ENCODE peak calls at places on chromosomes 2 and 18, in ten cellular contexts. R, J, I, M, Y, P, Q, B, A and N are unnamed samples.

GRCh38 chr18:27824275-27824674 is 352.7 kb downstream of the CDH2 start:
- DNase-seq in R (no peak), J (no peak), I (no peak), M (no peak), Y (no peak), P (no peak), Q (no peak), B (no peak), A (no peak), N (no peak)

GRCh38 chr18:36107477-36107876 is 21.7 kb downstream of the SLC39A6 start:
- DNase-seq in R (no peak), J (no peak), I (no peak), M (no peak), Y (no peak), P (no peak), Q (no peak), B (no peak), A (no peak), N (no peak)

GRCh38 chr2:229408356-229408755 is 137.3 kb upstream of the PID1 start:
- DNase-seq in R (peak; percentile 48), J (peak; percentile 91), I (peak; percentile 99), M (no peak), Y (peak; percentile 77), P (no peak), Q (peak; percentile 96), B (no peak), A (peak; percentile 67), N (peak; percentile 88)

GRCh38 chr2:207706936-207707860 is 4.2 kb upstream of the CCNYL1 start:
- DNase-seq in R (no peak), J (no peak), I (peak; percentile 65), M (no peak), Y (no peak), P (no peak), Q (no peak), B (no peak), A (no peak), N (no peak)

GRCh38 chr2:185144159-185144919 is 546.0 kb downstream of the ZNF804A start:
- DNase-seq in R (no peak), J (no peak), I (no peak), M (no peak), Y (no peak), P (no peak), Q (no peak), B (no peak), A (no peak), N (no peak)

GRCh38 chr2:221235941-221236340 is 336.2 kb downstream of the EPHA4 start:
- DNase-seq in R (no peak), J (no peak), I (no peak), M (no peak), Y (no peak), P (no peak), Q (no peak), B (no peak), A (no peak), N (no peak)

GRCh38 chr2:239460780-239461179 is 60.0 kb upstream of the HDAC4 start:
- DNase-seq in R (no peak), J (no peak), I (no peak), M (no peak), Y (no peak), P (peak; percentile 10), Q (no peak), B (no peak), A (no peak), N (no peak)

GRCh38 chr18:62288669-62289016 is 36.5 kb upstream of the TNFRSF11A start:
- DNase-seq in R (no peak), J (no peak), I (no peak), M (no peak), Y (no peak), P (no peak), Q (no peak), B (no peak), A (no peak), N (no peak)

GRCh38 chr2:96325884-96326255 is 753 bp downstream of the ITPRIPL1 start:
- DNase-seq in R (no peak), J (no peak), I (no peak), M (no peak), Y (no peak), P (no peak), Q (no peak), B (no peak), A (no peak), N (no peak)

GRCh38 chr2:9136997-9137819 is 69.4 kb upstream of the ASAP2 start:
- DNase-seq in R (no peak), J (no peak), I (no peak), M (no peak), Y (no peak), P (no peak), Q (no peak), B (no peak), A (no peak), N (no peak)

GRCh38 chr2:104897515-104898184 is 43.7 kb downstream of the POU3F3 start:
- DNase-seq in R (no peak), J (peak; percentile 1), I (peak; percentile 17), M (no peak), Y (no peak), P (no peak), Q (no peak), B (no peak), A (peak; percentile 33), N (no peak)

GRCh38 chr2:119385465-119385864 is 18.7 kb downstream of the DBI start:
- DNase-seq in R (no peak), J (no peak), I (no peak), M (no peak), Y (no peak), P (no peak), Q (no peak), B (no peak), A (no peak), N (no peak)

GRCh38 chr2:119383410-119384140 is 16.8 kb downstream of the DBI start:
- DNase-seq in R (no peak), J (no peak), I (no peak), M (no peak), Y (no peak), P (peak; percentile 78), Q (no peak), B (no peak), A (no peak), N (no peak)

GRCh38 chr2:119384971-119385370 is 18.2 kb downstream of the DBI start:
- DNase-seq in R (no peak), J (no peak), I (no peak), M (no peak), Y (no peak), P (no peak), Q (peak; percentile 30), B (no peak), A (no peak), N (no peak)

GRCh38 chr2:119389615-119390306 is 23.0 kb downstream of the DBI start:
- DNase-seq in R (no peak), J (peak; percentile 59), I (peak; percentile 80), M (no peak), Y (no peak), P (peak; percentile 81), Q (peak; percentile 78), B (no peak), A (no peak), N (no peak)

DNA sequence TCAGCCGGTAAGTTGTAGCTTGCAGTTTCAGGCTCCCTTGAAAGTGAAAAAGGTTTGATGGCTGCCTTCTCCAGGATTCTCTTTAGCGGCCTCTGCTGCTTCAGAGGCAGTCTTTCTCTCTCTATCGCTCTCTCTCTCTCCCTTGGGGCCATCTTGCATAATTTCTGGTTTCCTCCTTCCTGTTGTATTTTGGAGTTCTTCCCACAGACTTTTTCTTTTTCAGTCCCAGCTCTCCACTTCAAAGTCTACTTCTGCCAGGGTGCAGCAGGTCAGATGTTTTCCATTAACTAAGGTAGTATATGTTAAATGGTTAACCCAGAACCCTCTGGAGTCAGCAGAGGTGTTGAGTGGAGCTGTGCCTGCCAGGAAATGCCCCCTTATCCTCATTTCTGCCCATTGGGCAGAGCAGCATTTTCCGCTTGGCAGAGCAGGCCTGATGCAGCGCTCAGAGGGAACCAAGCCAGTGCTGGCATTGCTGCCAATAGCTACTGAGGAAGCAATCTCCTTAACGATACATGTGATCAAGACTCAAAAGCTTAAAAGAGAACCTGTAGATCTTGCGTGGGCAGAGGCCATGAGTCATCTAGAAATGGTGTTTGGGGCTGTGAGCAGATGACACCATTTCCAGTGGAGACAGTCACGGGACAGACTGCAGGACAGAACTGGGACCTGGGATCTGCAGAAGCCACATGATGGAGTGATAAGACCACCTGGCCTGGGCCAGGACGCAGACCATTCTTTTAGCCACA is 20.8 kb downstream of the DBI start:
- DNase-seq in R (no peak), J (peak; percentile 39), I (peak; percentile 77), M (peak; percentile 87), Y (no peak), P (peak; percentile 75), Q (peak; percentile 57), B (no peak), A (peak; percentile 47), N (peak; percentile 83)
- TF ChIP-seq CTCF in R (no peak), J (no peak), I (peak; percentile 10), M (no peak), Y (no peak), P (no peak), Q (no peak), B (no peak), A (no peak), N (no peak)

GRCh38 chr2:188664391-188664790 is 309.8 kb upstream of the COL3A1 start:
- DNase-seq in R (no peak), J (no peak), I (no peak), M (no peak), Y (no peak), P (no peak), Q (no peak), B (no peak), A (peak; percentile 18), N (no peak)
- TF ChIP-seq CTCF in R (no peak), J (no peak), I (no peak), M (no peak), Y (no peak), P (no peak), Q (no peak), B (no peak), A (no peak), N (no peak)

DNA sequence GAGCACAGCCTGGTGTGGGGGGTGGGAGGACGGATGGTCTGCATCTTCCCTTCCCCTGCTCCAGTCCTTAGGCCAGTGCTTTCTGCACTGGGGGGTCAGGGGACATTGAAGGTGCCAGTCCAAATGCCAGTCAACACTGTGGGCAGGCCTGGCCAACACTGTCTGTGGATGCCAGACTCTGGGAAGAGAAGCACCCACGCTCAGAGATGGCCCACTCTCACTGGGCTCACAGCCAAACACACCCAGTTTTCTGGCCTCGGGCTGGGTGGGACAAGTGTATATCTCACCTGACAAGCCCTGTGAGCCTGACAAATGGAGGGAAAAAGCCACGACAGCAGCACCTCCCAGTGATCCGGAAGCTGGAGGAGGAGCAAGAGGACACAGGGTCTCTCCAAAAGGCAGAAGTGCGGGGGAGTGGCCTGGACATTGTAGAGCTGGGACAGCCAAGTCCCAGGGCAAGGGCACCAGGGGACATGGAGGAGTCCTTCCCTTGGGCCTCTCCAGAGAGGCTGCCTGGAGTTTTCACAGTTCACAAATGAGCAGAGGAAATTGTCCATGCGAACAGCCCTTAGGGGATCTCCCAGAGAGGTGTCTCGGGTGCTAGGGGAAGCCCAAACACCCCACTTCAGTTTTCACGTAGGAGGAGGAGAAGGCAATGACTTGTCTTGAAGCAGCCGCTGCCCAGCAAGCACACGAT is 79.3 kb downstream of the SDC1 start:
- DNase-seq in R (no peak), J (no peak), I (no peak), M (no peak), Y (no peak), P (no peak), Q (peak; percentile 60), B (no peak), A (no peak), N (no peak)
- TF ChIP-seq CTCF in R (no peak), J (no peak), I (no peak), M (no peak), Y (no peak), P (no peak), Q (no peak), B (no peak), A (no peak), N (no peak)

GRCh38 chr2:25794544-25795276 is 83.6 kb downstream of the ASXL2 start:
- DNase-seq in R (no peak), J (no peak), I (no peak), M (no peak), Y (no peak), P (no peak), Q (no peak), B (no peak), A (no peak), N (no peak)
- TF ChIP-seq CTCF in R (no peak), J (no peak), I (no peak), M (no peak), Y (no peak), P (no peak), Q (no peak), B (no peak), A (no peak), N (no peak)